ENCODE peak calls at places on chromosomes 13 and 19, in six cellular contexts. B, R, I, E, M and U are unnamed samples.

GRCh38 chr19:58556633-58557252 is 1.7 kb downstream of the UBE2M start:
- DNase-seq in B (no peak), R (no peak), I (peak; percentile 42), E (no peak), M (no peak), U (peak; percentile 22)

GRCh38 chr19:14181906-14182305 is 24.1 kb downstream of the ADGRL1 start:
- DNase-seq in B (no peak), R (no peak), I (no peak), E (no peak), M (no peak), U (no peak)

GRCh38 chr13:79861731-79862130 is 380.8 kb downstream of the NDFIP2 start:
- DNase-seq in B (no peak), R (no peak), I (no peak), E (no peak), M (peak; percentile 90), U (peak; percentile 77)

GRCh38 chr13:90968510-90968909 is 379.0 kb upstream of the MIR17HG start:
- DNase-seq in B (peak; percentile 48), R (peak; percentile 45), I (no peak), E (no peak), M (peak; percentile 51), U (no peak)

GRCh38 chr13:101149735-101150380 is 266.4 kb downstream of the NALCN start:
- DNase-seq in B (peak; percentile 41), R (no peak), I (no peak), E (no peak), M (no peak), U (no peak)

GRCh38 chr19:1254081-1254527 is 5.7 kb downstream of the MIDN start:
- DNase-seq in B (no peak), R (peak; percentile 41), I (peak; percentile 67), E (no peak), M (no peak), U (no peak)

GRCh38 chr13:113533441-113533840 is 42.9 kb upstream of the DCUN1D2 start:
- DNase-seq in B (no peak), R (no peak), I (no peak), E (peak; percentile 99), M (no peak), U (no peak)

GRCh38 chr13:54750521-54750920 is 1721.9 kb downstream of the OLFM4 start:
- DNase-seq in B (no peak), R (peak; percentile 11), I (no peak), E (no peak), M (no peak), U (no peak)

GRCh38 chr13:60351326-60351725 is 45.7 kb upstream of the TDRD3 start:
- DNase-seq in B (no peak), R (peak; percentile 7), I (no peak), E (no peak), M (no peak), U (no peak)

GRCh38 chr19:16066611-16067104 is 9.6 kb upstream of the TPM4 start:
- DNase-seq in B (peak; percentile 56), R (no peak), I (peak; percentile 49), E (peak; percentile 87), M (peak; percentile 70), U (peak; percentile 81)

GRCh38 chr13:36718146-36718545 is 44.3 kb downstream of the SERTM1 start:
- DNase-seq in B (no peak), R (no peak), I (no peak), E (no peak), M (no peak), U (no peak)

GRCh38 chr19:37583340-37583739 is 11.3 kb downstream of the ZNF571 start:
- DNase-seq in B (no peak), R (no peak), I (no peak), E (no peak), M (no peak), U (no peak)

GRCh38 chr13:42054798-42055499 is 6.5 kb downstream of the DGKH start:
- DNase-seq in B (no peak), R (no peak), I (no peak), E (no peak), M (no peak), U (no peak)

GRCh38 chr13:88461272-88462009 is 790.3 kb downstream of the SLITRK5 start:
- DNase-seq in B (peak; percentile 55), R (no peak), I (no peak), E (no peak), M (no peak), U (no peak)

GRCh38 chr19:7515471-7516226 is at the start of gene ZNF358:
- DNase-seq in B (peak; percentile 84), R (peak; percentile 73), I (peak; percentile 85), E (peak; percentile 63), M (peak; percentile 85), U (peak; percentile 79)

GRCh38 chr19:33686246-33686645 is 64.5 kb downstream of the CHST8 start:
- DNase-seq in B (no peak), R (no peak), I (no peak), E (no peak), M (no peak), U (no peak)

GRCh38 chr13:39590466-39591036 is 12.4 kb downstream of the LHFPL6 start:
- DNase-seq in B (no peak), R (no peak), I (no peak), E (no peak), M (no peak), U (no peak)

DNA sequence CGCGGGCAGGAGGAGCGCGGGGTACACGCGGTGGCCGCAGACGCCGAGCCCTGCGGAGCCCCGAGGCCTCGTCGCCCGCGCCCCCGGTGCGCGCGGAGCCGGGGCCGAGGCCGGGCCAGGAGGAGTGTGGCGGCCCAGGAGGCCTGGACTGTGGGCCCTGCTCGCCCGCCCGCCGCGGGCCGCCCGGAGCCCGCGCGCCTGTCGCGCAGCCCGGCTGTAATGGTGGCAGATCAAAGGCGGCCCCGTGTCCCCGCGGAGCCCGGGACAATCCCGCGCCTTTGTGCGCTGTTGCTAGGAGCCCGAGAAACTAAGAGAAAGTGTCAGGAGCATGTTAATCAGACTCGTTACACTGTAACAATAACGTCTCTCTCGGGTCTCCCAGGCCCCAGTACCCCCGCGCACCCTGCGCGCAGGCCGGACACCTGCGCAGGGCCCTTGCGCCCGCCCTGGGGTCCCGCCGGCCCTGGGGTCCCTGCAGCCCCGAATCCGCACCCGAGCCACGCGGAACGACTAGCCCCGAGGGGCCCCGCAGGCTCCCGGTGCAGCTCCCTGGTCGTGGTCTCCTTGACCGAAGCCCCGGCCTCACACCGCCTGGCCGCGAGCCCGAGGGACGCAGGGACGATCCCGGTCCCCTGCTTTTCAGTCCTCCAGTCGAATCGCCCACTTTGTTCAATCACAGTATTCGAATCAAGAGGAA is 75.4 kb downstream of the ZIC5 start:
- DNase-seq in B (peak; percentile 60), R (no peak), I (no peak), E (no peak), M (no peak), U (no peak)
- H3K4me1 ChIP-seq in B (no peaks in the 10 kb centered on the region), R (peaks cover 7% of the 10 kb centered on the region), I (no peaks in the 10 kb centered on the region), E (no peaks in the 10 kb centered on the region), M (no peaks in the 10 kb centered on the region), U (no peaks in the 10 kb centered on the region)

GRCh38 chr19:29292146-29292545 is 79.2 kb upstream of the UQCRFS1 start:
- DNase-seq in B (no peak), R (no peak), I (no peak), E (no peak), M (no peak), U (no peak)
- H3K4me1 ChIP-seq in B (no peaks in the 10 kb centered on the region), R (no peaks in the 10 kb centered on the region), I (no peaks in the 10 kb centered on the region), E (no peaks in the 10 kb centered on the region), M (no peaks in the 10 kb centered on the region), U (no peaks in the 10 kb centered on the region)

DNA sequence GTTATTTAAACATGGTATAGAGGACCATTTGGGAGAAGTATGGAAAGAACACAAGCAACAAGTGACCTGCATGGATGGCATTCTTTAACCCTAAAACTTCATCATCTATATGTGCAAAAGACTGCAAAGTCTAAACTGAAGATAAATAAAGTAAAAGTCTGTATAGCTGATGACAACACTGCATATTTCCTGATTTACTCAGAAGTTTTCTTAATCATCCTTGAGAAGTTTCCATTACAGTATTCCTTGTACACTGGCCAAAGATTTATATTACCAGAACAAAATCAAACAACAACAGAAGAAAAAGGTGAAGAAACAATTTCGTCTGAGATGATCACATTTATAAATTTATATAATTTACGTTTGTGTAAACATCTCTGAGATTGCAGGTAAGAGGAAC is 805.7 kb downstream of the PCDH9 start:
- DNase-seq in B (no peak), R (no peak), I (no peak), E (no peak), M (no peak), U (no peak)
- H3K4me1 ChIP-seq in B (no peaks in the 10 kb centered on the region), R (no peaks in the 10 kb centered on the region), I (no peaks in the 10 kb centered on the region), E (no peaks in the 10 kb centered on the region), M (no peaks in the 10 kb centered on the region), U (no peaks in the 10 kb centered on the region)

GRCh38 chr19:5952193-5953033 is 25.5 kb downstream of the RANBP3 start:
- DNase-seq in B (no peak), R (no peak), I (no peak), E (no peak), M (no peak), U (no peak)

GRCh38 chr19:5951338-5951861 is 26.5 kb downstream of the RANBP3 start:
- DNase-seq in B (peak; percentile 46), R (no peak), I (peak; percentile 69), E (no peak), M (no peak), U (no peak)

GRCh38 chr19:5954293-5954692 is 23.6 kb downstream of the RANBP3 start:
- DNase-seq in B (no peak), R (no peak), I (no peak), E (no peak), M (no peak), U (no peak)

GRCh38 chr19:5953680-5954213 is 24.2 kb downstream of the RANBP3 start:
- DNase-seq in B (no peak), R (no peak), I (no peak), E (no peak), M (no peak), U (no peak)

GRCh38 chr19:5953034-5953589 is 24.8 kb downstream of the RANBP3 start:
- DNase-seq in B (no peak), R (no peak), I (no peak), E (no peak), M (no peak), U (no peak)
- H3K4me1 ChIP-seq in B (peaks cover 30% of the 10 kb centered on the region), R (peaks cover 71% of the 10 kb centered on the region), I (peaks cover 4% of the 10 kb centered on the region), E (peaks cover 16% of the 10 kb centered on the region), M (peaks cover 17% of the 10 kb centered on the region), U (peaks cover 17% of the 10 kb centered on the region)